ENCODE peak calls at places on chromosomes 16 and 17, in ten cellular contexts. X, Y, J, N, O, Q, P, D, U and H are unnamed samples.
A peak's percentile ranks its signal among the peaks of the same experiment; 100 is the strongest.

GRCh38 chr17:73899839-73900238 is 255.6 kb upstream of the SDK2 start:
- DNase-seq in X (no peak), J (no peak), Q (peak; percentile 21), O (no peak), U (no peak), Y (no peak), P (no peak), N (no peak), D (no peak), H (no peak)

GRCh38 chr16:57276596-57276995 is 7.9 kb downstream of the PLLP start:
- DNase-seq in U (no peak), J (no peak), X (no peak), Y (no peak), P (no peak), D (no peak), Q (no peak), N (no peak), O (no peak), H (no peak)

GRCh38 chr17:7262192-7263070 is at the start of gene CLDN7:
- DNase-seq in J (no peak), Q (peak; percentile 99), N (no peak), D (no peak), X (no peak), Y (peak; percentile 93), P (no peak), U (peak; percentile 89), O (no peak), H (peak; percentile 22)

GRCh38 chr16:78745491-78746019 is 646.1 kb downstream of the WWOX start:
- DNase-seq in N (no peak), Y (no peak), U (no peak), J (no peak), O (no peak), P (no peak), D (no peak), Q (no peak), X (no peak), H (no peak)

GRCh38 chr16:82767808-82768207 is 141.0 kb downstream of the CDH13 start:
- DNase-seq in U (no peak), Q (no peak), J (no peak), N (no peak), D (no peak), O (no peak), Y (no peak), X (no peak), P (no peak), H (no peak)

GRCh38 chr17:4365628-4366311 is 705 bp downstream of the UBE2G1 start:
- DNase-seq in D (peak; percentile 68), P (peak; percentile 29), X (no peak), J (no peak), Q (peak; percentile 63), U (peak; percentile 45), O (no peak), N (peak; percentile 48), Y (peak; percentile 77), H (peak; percentile 64)

GRCh38 chr17:51128089-51128488 is 7.4 kb upstream of the SPAG9 start:
- DNase-seq in X (no peak), U (no peak), P (no peak), Y (no peak), D (no peak), Q (peak; percentile 39), N (no peak), O (no peak), J (no peak), H (no peak)

GRCh38 chr16:46793841-46794240 is 37.1 kb downstream of the C16orf87 start:
- DNase-seq in D (no peak), N (no peak), Y (no peak), O (no peak), P (no peak), X (no peak), U (no peak), J (no peak), Q (no peak), H (no peak)

GRCh38 chr16:87057951-87058560 is 259.1 kb downstream of the C16orf95 start:
- DNase-seq in O (no peak), U (no peak), N (no peak), Q (no peak), X (no peak), D (no peak), J (no peak), P (no peak), Y (no peak), H (no peak)

GRCh38 chr16:87056551-87056950 is 260.6 kb downstream of the C16orf95 start:
- DNase-seq in N (no peak), Q (peak; percentile 51), P (no peak), Y (no peak), D (no peak), O (no peak), U (no peak), X (no peak), J (no peak), H (no peak)

GRCh38 chr16:87058728-87059250 is 258.4 kb downstream of the C16orf95 start:
- DNase-seq in P (no peak), U (no peak), Q (no peak), N (no peak), X (no peak), O (no peak), J (no peak), D (no peak), Y (no peak), H (no peak)

GRCh38 chr16:87056083-87056482 is 261.1 kb downstream of the C16orf95 start:
- DNase-seq in X (no peak), U (no peak), O (no peak), Q (peak; percentile 28), D (no peak), Y (no peak), P (no peak), N (no peak), J (no peak), H (no peak)

DNA sequence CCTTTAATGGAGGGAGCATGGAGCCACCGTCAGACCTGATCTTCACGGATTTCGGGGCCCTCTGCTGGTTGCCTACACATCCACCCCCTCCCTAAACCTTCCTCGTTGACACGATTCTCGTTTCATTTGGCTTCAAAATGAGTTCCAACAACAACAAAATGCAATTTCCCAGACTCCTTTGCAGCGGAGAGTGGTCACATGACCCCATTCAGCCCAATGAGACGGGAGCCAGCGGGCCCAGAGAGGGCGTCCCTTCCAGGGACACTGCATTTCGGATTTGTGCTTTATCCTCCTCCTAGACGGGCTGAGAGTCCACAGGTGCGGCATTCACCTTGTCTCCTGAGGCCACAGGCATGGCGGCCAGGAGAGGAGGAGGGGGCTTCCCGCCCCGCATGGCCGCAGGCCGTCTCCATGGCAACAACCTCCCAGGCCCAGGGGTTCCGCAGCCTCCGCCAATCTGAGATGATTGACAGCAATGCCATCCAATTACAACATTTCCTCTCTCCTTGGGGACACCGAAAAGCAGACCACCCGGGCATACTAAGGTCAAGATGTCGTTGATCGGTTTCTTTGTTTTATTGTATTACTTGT is 259.8 kb downstream of the C16orf95 start:
- DNase-seq in N (no peak), O (no peak), X (no peak), Y (no peak), D (no peak), P (no peak), J (no peak), Q (peak; percentile 73), U (no peak), H (no peak)
- TF ChIP-seq CTCF in N (no peak), O (no peak), X (peak; percentile 25), Y (no peak), D (peak; percentile 11), P (no peak), J (peak; percentile 34), Q (peak; percentile 49), U (no peak), H (peak; percentile 15)

DNA sequence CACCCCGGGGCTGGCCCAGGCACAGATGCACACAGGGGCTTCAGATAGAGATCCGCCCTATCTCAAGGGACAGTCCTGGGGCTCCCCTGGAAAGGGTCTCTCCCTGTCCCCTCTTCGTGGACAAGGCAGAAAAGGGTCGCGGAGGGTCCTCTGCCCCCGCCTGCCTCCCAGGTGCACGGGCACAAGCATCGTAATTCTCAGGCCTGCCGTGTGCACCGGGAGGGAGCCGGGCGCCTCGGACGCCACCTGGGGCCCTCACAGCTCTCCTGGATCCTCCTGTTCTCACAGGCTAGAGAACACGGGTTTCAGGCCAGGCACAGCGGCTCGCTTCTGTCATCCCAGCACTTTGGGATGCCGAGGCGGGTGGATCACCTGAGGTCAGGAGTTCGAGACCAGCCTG is 11.9 kb upstream of the PABPN1L start:
- DNase-seq in Q (no peak), X (no peak), P (no peak), U (no peak), O (no peak), Y (no peak), J (no peak), D (no peak), N (no peak), H (no peak)
- TF ChIP-seq CTCF in Q (no peak), X (no peak), P (no peak), U (no peak), O (no peak), Y (no peak), J (no peak), D (no peak), N (no peak), H (no peak)

GRCh38 chr16:29011851-29012250 is 27.0 kb downstream of the LAT start:
- DNase-seq in P (no peak), O (no peak), U (no peak), N (no peak), D (no peak), Y (no peak), Q (no peak), X (no peak), J (no peak), H (no peak)

GRCh38 chr16:29009050-29009837 is 24.4 kb downstream of the LAT start:
- DNase-seq in Y (no peak), X (no peak), P (no peak), O (no peak), J (no peak), N (no peak), Q (no peak), D (no peak), U (no peak), H (no peak)

GRCh38 chr16:29012913-29013641 is 28.2 kb downstream of the LAT start:
- DNase-seq in O (no peak), U (no peak), D (no peak), Q (no peak), J (no peak), P (no peak), N (no peak), X (no peak), Y (no peak), H (no peak)

GRCh38 chr16:29009838-29010166 is 24.9 kb downstream of the LAT start:
- DNase-seq in Y (no peak), J (no peak), N (no peak), U (no peak), D (no peak), O (no peak), X (no peak), P (no peak), Q (no peak), H (no peak)

DNA sequence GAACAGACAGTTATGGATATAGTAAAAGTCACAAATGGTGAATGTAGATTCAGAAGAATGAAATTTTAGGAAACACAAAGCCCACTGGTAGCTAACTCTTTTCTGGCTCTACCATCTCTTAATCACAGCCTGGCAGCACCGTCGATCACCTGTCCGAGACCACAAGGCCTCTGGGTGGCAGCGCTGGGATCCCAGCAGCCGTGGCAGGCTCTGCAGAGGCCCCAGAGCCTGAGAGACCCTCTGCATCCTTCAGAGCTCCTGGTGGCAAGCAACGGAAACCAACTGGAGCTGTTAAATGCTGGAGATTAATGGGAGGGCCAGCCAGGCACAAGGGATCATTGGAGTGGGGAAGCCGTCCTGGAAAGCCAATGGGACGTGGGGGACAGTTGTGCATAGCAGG is 26.3 kb downstream of the LAT start:
- DNase-seq in X (no peak), J (no peak), D (no peak), Y (no peak), U (no peak), O (no peak), N (no peak), P (no peak), Q (peak; percentile 63), H (peak; percentile 11)
- TF ChIP-seq CTCF in X (no peak), J (no peak), D (no peak), Y (no peak), U (no peak), O (no peak), N (no peak), P (no peak), Q (peak; percentile 57), H (no peak)

GRCh38 chr17:58172369-58173071 is 5.7 kb downstream of the OR4D2 start:
- DNase-seq in D (peak; percentile 15), Y (no peak), N (no peak), P (peak; percentile 49), Q (peak; percentile 85), O (no peak), J (no peak), U (no peak), X (no peak), H (no peak)
- TF ChIP-seq CTCF in D (peak; percentile 35), Y (no peak), N (peak; percentile 57), P (peak; percentile 68), Q (peak; percentile 78), O (peak; percentile 67), J (peak; percentile 24), U (peak; percentile 21), X (peak; percentile 34), H (peak; percentile 28)